ENCODE peak calls at places on chromosomes 12 and 14, in six cellular contexts. B, Y, I, T, Q and Z are unnamed samples.

GRCh38 chr14:35395283-35395682 is 9.3 kb downstream of the NFKBIA start:
- DNase-seq in B (no peak), Y (no peak), I (no peak), T (no peak), Q (no peak), Z (no peak)

GRCh38 chr12:54603872-54604271 is 15.4 kb upstream of the PPP1R1A start:
- DNase-seq in B (no peak), Y (no peak), I (no peak), T (no peak), Q (no peak), Z (no peak)

GRCh38 chr12:105721915-105722314 is 391.4 kb downstream of the C12orf75 start:
- DNase-seq in B (no peak), Y (no peak), I (no peak), T (no peak), Q (no peak), Z (no peak)

GRCh38 chr14:24211311-24211710 is 2.0 kb downstream of the CHMP4A start:
- DNase-seq in B (no peak), Y (no peak), I (no peak), T (no peak), Q (no peak), Z (no peak)

GRCh38 chr12:78530065-78530765 is 334.4 kb upstream of the SYT1 start:
- DNase-seq in B (no peak), Y (no peak), I (no peak), T (peak; percentile 29), Q (no peak), Z (peak; percentile 9)

GRCh38 chr12:81022531-81022930 is 55.3 kb upstream of the ACSS3 start:
- DNase-seq in B (no peak), Y (no peak), I (no peak), T (no peak), Q (no peak), Z (no peak)

GRCh38 chr12:54294152-54294913 is 6.5 kb downstream of the NFE2 start:
- DNase-seq in B (no peak), Y (peak; percentile 85), I (peak; percentile 56), T (peak; percentile 41), Q (peak; percentile 65), Z (peak; percentile 31)

GRCh38 chr12:87323369-87323768 is 705.8 kb downstream of the C12orf50 start:
- DNase-seq in B (no peak), Y (no peak), I (no peak), T (no peak), Q (no peak), Z (peak; percentile 92)

GRCh38 chr12:107782067-107782466 is 7.6 kb downstream of the ASCL4 start:
- DNase-seq in B (no peak), Y (no peak), I (no peak), T (no peak), Q (no peak), Z (no peak)

GRCh38 chr12:47396902-47397663 is 308.7 kb downstream of the RPAP3 start:
- DNase-seq in B (no peak), Y (no peak), I (no peak), T (no peak), Q (no peak), Z (no peak)

GRCh38 chr14:24986206-24986893 is 63.6 kb downstream of the STXBP6 start:
- DNase-seq in B (no peak), Y (no peak), I (no peak), T (no peak), Q (no peak), Z (peak; percentile 57)

GRCh38 chr12:34397591-34398365 is 375.5 kb downstream of the ALG10 start:
- DNase-seq in B (no peak), Y (peak; percentile 55), I (peak; percentile 4), T (no peak), Q (no peak), Z (no peak)

GRCh38 chr12:9883175-9883574 is 1.9 kb downstream of the KLRF2 start:
- DNase-seq in B (no peak), Y (no peak), I (no peak), T (no peak), Q (no peak), Z (peak; percentile 40)

GRCh38 chr12:52622349-52622748 is 4.0 kb upstream of the KRT73 start:
- DNase-seq in B (no peak), Y (no peak), I (no peak), T (no peak), Q (no peak), Z (no peak)

DNA sequence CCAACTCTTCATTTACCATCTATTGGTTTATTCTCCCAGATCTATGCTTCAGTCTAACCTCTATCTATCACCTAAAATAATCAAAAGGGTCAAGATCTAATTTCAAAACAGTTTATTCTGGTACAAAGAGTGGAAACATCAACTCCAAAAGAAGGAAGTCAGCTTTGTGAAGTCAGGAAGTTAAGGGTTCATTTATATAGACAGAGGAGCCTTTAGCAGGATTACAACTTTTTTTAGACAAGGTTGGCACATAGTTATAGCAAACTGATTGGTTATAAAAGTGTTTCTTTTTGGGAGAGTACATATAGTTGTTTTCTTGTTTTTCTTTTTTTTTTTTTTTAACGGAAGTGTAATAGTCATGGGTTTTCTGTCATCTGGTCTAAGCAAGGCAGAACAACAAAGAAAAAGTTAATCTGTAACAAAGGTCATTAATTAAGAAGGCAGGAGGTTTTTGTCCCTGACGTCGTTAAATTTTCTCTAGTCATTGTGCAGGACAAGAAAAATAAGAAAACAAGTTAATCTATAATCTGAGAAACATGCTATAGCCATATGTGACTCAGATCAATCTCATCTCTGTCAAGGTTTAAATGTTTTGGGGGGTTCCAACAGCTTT is 13.0 kb upstream of the MFAP5 start:
- DNase-seq in B (no peak), Y (no peak), I (no peak), T (no peak), Q (no peak), Z (no peak)
- H3K27me3 ChIP-seq in B (no peaks in the 10 kb centered on the region), Y (no peaks in the 10 kb centered on the region), I (no peaks in the 10 kb centered on the region), T (no peaks in the 10 kb centered on the region), Q (peaks cover 42% of the 10 kb centered on the region), Z (no peaks in the 10 kb centered on the region)

GRCh38 chr12:21301-22189 is 45.0 kb upstream of the IQSEC3 start:
- DNase-seq in B (no peak), Y (peak; percentile 73), I (no peak), T (no peak), Q (no peak), Z (no peak)
- H3K27me3 ChIP-seq in B (no peaks in the 10 kb centered on the region), Y (no peaks in the 10 kb centered on the region), I (no peaks in the 10 kb centered on the region), T (no peaks in the 10 kb centered on the region), Q (no peaks in the 10 kb centered on the region), Z (no peaks in the 10 kb centered on the region)

GRCh38 chr14:32932302-32932920 is 6.3 kb upstream of the NPAS3 start:
- DNase-seq in B (no peak), Y (peak; percentile 19), I (no peak), T (no peak), Q (no peak), Z (no peak)
- H3K27me3 ChIP-seq in B (peaks cover 25% of the 10 kb centered on the region), Y (peaks cover 58% of the 10 kb centered on the region), I (peaks cover 8% of the 10 kb centered on the region), T (no peaks in the 10 kb centered on the region), Q (peaks cover 43% of the 10 kb centered on the region), Z (peaks cover 89% of the 10 kb centered on the region)

GRCh38 chr12:24014853-24015590 is 65.6 kb upstream of the SOX5 start:
- DNase-seq in B (no peak), Y (no peak), I (no peak), T (peak; percentile 86), Q (no peak), Z (no peak)

GRCh38 chr12:24014240-24014639 is 64.8 kb upstream of the SOX5 start:
- DNase-seq in B (no peak), Y (no peak), I (no peak), T (peak; percentile 35), Q (no peak), Z (no peak)

GRCh38 chr12:24012528-24012927 is 63.1 kb upstream of the SOX5 start:
- DNase-seq in B (no peak), Y (no peak), I (no peak), T (no peak), Q (no peak), Z (peak; percentile 43)

GRCh38 chr12:24011927-24012326 is 62.5 kb upstream of the SOX5 start:
- DNase-seq in B (no peak), Y (no peak), I (no peak), T (no peak), Q (no peak), Z (no peak)

GRCh38 chr12:24015771-24016170 is 66.3 kb upstream of the SOX5 start:
- DNase-seq in B (no peak), Y (no peak), I (no peak), T (peak; percentile 38), Q (no peak), Z (no peak)
- H3K27me3 ChIP-seq in B (no peaks in the 10 kb centered on the region), Y (no peaks in the 10 kb centered on the region), I (no peaks in the 10 kb centered on the region), T (no peaks in the 10 kb centered on the region), Q (no peaks in the 10 kb centered on the region), Z (no peaks in the 10 kb centered on the region)